ENCODE peak calls at places on chromosomes 3 and 15, in seven cellular contexts. F is esophagus muscularis mucosa, K is tibial nerve, Z is HepG2, H is stomach, A is sigmoid colon, R is K562. P is an unnamed sample.

GRCh38 chr3:189355481-189356201 is 183.9 kb downstream of the TPRG1 start:
- DNase-seq in F (no peak), K (no peak), Z (peak), H (no peak), A (no peak), R (no peak), P (no peak)

GRCh38 chr3:48707157-48707556 is 9.9 kb downstream of the IP6K2 start:
- DNase-seq in F (no peak), K (no peak), Z (no peak), H (no peak), A (no peak), R (no peak), P (no peak)

GRCh38 chr3:133283958-133284807 is 115.7 kb upstream of the BFSP2 start:
- DNase-seq in F (no peak), K (no peak), Z (no peak), H (no peak), A (no peak), R (no peak), P (no peak)

GRCh38 chr3:76638006-76638405 is 401.9 kb upstream of the ROBO2 start:
- DNase-seq in F (no peak), K (no peak), Z (no peak), H (no peak), A (no peak), R (no peak), P (no peak)

GRCh38 chr15:85504739-85505676 is 124.6 kb downstream of the AKAP13 start:
- DNase-seq in F (no peak), K (peak), Z (peak), H (peak), A (no peak), R (peak), P (peak)

GRCh38 chr3:151918253-151919029 is 45.0 kb downstream of the SUCNR1 start:
- DNase-seq in F (no peak), K (no peak), Z (peak), H (no peak), A (no peak), R (no peak), P (no peak)

GRCh38 chr3:132444333-132444732 is 27.0 kb downstream of the DNAJC13 start:
- DNase-seq in F (no peak), K (no peak), Z (no peak), H (no peak), A (no peak), R (no peak), P (no peak)

GRCh38 chr15:69586721-69587120 is 134.1 kb downstream of the RPLP1 start:
- DNase-seq in F (no peak), K (no peak), Z (no peak), H (no peak), A (no peak), R (no peak), P (no peak)

GRCh38 chr3:53842436-53843194 is 3.6 kb downstream of the CHDH start:
- DNase-seq in F (no peak), K (peak), Z (peak), H (peak), A (no peak), R (no peak), P (no peak)

GRCh38 chr3:20558161-20558560 is 372.2 kb upstream of the SGO1 start:
- DNase-seq in F (no peak), K (no peak), Z (no peak), H (no peak), A (no peak), R (no peak), P (no peak)

DNA sequence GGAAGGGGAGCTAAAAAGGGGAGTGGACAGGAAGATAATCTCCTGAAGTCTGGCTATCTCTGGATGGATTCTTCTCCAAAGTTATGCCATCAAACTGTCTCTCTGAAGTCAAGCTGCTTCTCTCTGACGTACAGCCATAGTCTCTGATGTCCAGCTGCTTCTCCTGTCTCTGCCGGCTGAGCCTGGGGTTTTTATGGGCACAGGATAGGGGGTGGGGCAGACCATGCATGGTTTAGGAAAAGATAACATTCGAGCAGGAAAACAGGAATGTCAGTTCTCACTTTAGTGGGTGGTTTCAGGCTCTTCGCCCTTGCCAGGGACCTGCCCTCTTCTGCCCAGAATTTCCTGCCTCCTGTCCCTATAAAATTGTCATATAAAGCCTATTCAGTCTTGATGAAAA is 110.9 kb upstream of the ROBO1 start:
- DNase-seq in F (no peak), K (no peak), Z (no peak), H (no peak), A (no peak), R (no peak), P (no peak)
- TF ChIP-seq EP300 in F (no peak), K (no peak), Z (no peak), H (no peak), A (no peak), R (no peak), P (no peak)

DNA sequence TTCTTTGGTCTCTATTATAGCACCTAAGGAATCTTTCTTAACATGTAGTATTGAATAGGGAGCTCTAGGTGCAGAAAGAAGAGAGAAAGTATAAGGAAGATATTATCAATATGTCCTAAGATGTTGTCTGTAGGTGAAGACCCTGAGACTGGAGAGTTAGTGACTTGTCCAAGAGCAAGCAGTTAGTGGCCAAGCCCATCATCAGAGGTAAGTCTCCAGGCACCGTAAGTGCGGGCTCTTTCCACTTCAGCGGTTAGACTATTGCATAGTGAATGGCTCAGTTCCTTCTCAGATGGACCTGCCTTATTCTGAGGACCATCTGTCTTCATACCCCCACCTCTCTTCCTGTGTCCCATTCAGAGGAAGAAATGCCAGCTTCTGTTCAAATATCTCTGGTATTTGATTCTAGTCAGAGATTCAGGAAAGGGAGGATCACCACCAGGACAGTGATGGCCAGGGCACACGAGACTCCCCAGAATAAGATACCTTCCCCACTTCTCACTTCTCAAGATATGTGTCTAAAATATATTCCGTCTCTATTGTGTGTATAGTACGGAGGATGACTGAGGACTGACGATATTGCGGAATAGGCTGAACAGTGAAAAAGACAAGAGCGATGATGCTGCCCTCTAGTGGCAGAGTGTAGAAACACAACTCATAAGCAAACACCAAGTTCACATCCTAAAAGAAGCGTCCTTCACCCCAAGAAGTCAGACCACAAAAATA is 19.1 kb upstream of the ADGRG7 start:
- DNase-seq in F (no peak), K (peak), Z (peak), H (peak), A (peak), R (peak), P (peak)
- H3K4me3 ChIP-seq in F (peak), K (no peak), Z (no peak), H (no peak), A (no peak), R (no peak), P (no peak)

GRCh38 chr3:12815078-12815477 is 18.6 kb downstream of the CAND2 start:
- DNase-seq in F (no peak), K (no peak), Z (no peak), H (no peak), A (no peak), R (no peak), P (no peak)

GRCh38 chr3:12817341-12817705 is 20.8 kb downstream of the CAND2 start:
- DNase-seq in F (no peak), K (no peak), Z (no peak), H (no peak), A (no peak), R (no peak), P (no peak)

GRCh38 chr3:12815719-12816118 is 19.2 kb downstream of the CAND2 start:
- DNase-seq in F (no peak), K (no peak), Z (no peak), H (no peak), A (no peak), R (no peak), P (no peak)

GRCh38 chr3:12818273-12818672 is 21.8 kb downstream of the CAND2 start:
- DNase-seq in F (no peak), K (no peak), Z (no peak), H (no peak), A (no peak), R (no peak), P (no peak)

DNA sequence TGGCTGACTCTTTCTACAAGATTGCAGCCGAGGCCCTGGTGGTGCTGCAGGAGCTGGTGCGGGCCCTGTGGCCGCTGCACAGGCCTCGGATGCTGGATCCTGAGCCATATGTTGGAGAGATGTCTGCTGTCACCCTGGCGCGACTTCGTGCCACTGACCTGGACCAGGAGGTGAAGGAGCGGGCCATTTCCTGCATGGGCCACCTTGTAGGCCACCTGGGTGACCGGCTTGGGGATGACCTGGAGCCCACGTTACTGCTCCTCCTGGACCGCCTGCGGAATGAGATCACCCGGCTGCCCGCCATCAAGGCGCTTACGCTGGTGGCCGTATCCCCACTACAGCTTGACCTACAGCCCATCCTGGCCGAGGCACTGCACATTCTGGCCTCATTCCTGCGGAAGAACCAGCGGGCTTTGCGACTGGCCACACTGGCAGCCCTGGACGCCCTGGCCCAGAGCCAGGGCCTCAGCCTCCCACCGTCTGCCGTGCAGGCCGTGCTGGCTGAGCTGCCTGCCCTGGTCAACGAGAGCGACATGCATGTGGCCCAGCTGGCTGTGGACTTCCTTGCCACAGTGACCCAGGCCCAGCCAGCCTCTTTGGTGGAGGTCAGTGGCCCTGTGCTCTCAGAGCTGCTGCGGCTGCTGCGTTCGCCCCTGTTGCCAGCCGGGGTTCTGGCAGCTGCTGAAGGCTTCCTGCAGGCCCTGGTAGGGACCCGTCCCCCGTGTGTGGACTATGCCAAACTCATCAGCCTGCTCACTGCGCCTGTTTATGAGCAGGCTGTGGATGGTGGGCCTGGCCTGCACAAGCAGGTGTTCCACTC is 20.3 kb downstream of the CAND2 start:
- DNase-seq in F (no peak), K (no peak), Z (no peak), H (no peak), A (no peak), R (no peak), P (no peak)
- H3K27ac ChIP-seq in F (no peak), K (no peak), Z (no peak), H (no peak), A (no peak), R (no peak), P (no peak)

GRCh38 chr3:25272090-25272489 is 156.0 kb upstream of the RARB start:
- DNase-seq in F (peak), K (no peak), Z (no peak), H (no peak), A (no peak), R (no peak), P (no peak)
- TF ChIP-seq EP300 in F (no peak), K (no peak), Z (no peak), H (no peak), A (no peak), R (no peak), P (no peak)

DNA sequence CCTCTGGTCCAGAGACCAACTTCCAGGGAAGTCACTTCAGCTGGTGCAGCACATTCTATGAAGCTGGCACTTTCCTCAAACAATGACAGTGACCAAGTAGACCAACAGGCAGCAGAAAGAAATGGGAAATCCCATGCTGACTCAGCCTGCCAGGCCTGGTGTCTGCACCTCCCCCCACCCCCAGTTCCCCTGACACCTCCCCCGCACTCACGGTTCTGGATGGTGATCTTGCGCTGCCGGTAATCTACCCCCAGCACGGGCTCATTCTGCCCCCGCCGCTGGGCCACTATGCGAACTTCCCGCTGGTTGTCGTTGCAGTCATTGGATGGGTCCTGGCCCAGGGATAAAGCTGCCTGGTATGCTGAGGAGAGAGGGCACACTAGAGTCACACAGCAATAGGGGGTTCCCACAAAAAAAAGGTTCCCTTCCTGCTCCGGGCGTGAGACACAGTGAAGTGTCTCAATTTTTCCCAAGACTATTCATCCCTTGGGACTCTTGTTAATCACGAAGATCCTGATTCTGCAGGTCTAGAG is 16.9 kb downstream of the ILDR1 start:
- DNase-seq in F (no peak), K (no peak), Z (no peak), H (no peak), A (no peak), R (peak), P (no peak)
- H3K4me3 ChIP-seq in F (no peak), K (no peak), Z (no peak), H (no peak), A (no peak), R (no peak), P (no peak)

DNA sequence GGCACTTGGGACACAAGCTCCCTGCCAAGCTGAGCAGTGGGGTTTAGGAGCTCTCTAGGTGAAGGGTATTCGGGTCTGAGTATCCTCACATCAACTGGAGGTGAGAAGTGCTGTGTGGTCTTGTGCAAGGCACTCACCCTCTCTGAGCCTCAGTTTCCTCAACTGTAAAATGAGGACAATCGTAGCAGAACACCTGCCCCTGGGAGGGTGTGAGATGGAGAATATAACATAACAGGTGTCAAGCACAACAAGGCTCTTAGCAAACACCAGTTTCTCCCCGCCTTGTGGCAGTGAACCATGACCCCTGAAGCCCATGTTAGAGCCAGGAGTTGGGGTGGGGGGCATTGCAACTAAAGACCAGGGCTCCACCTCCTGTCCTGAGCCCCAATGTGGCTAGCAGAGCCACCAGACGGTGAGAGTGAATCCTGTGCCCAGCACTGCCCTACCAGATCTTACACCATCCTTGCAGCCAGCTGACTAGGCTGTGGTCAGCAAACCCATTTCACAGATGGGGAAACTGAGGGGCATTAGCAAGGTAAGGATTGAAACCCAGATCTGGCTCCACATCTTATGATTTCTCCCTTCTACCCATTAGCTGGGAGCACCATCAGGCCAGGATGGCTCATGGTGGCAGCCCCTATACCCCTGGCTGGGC is 2.6 kb upstream of the PLXND1 start:
- DNase-seq in F (no peak), K (no peak), Z (no peak), H (no peak), A (no peak), R (no peak), P (no peak)
- H3K27ac ChIP-seq in F (no peak), K (no peak), Z (no peak), H (no peak), A (peak), R (no peak), P (no peak)

GRCh38 chr3:36993326-36994283 is at the start of gene MLH1:
- DNase-seq in F (peak), K (peak), Z (peak), H (peak), A (peak), R (peak), P (peak)
- TF ChIP-seq EP300 in F (no peak), K (peak), Z (no peak), H (peak), A (no peak), R (peak), P (peak)

GRCh38 chr3:186362409-186362757 is 349 bp upstream of the DGKG start:
- DNase-seq in F (no peak), K (no peak), Z (peak), H (no peak), A (no peak), R (no peak), P (no peak)
- H3K4me3 ChIP-seq in F (peak), K (peak), Z (peak), H (peak), A (peak), R (no peak), P (peak)

GRCh38 chr3:96813134-96813819 is 1.1 kb upstream of the EPHA6 start:
- DNase-seq in F (no peak), K (peak), Z (peak), H (peak), A (peak), R (no peak), P (peak)
- H3K27ac ChIP-seq in F (peak), K (no peak), Z (no peak), H (no peak), A (peak), R (no peak), P (peak)